ENCODE peak calls at places on chromosome 22, in nine cellular contexts. X, H, Y, J, T, S, D, M and W are unnamed samples.

GRCh38 chr22:27714076-27714475 is 87.5 kb downstream of the MN1 start:
- DNase-seq in X (no peak), H (no peak), Y (no peak), J (no peak), T (no peak), S (no peak), D (no peak), M (no peak), W (no peak)

GRCh38 chr22:22463855-22464540 is 44.5 kb downstream of the ZNF280B start:
- DNase-seq in X (peak), H (peak), Y (peak), J (peak), T (no peak), S (peak), D (peak), M (peak), W (peak)

GRCh38 chr22:32469799-32470212 is 4.8 kb upstream of the FBXO7 start:
- DNase-seq in X (no peak), H (peak), Y (peak), J (no peak), T (no peak), S (peak), D (no peak), M (peak), W (peak)

GRCh38 chr22:30404307-30404706 is 7.5 kb downstream of the SEC14L2 start:
- DNase-seq in X (no peak), H (no peak), Y (no peak), J (no peak), T (no peak), S (no peak), D (no peak), M (no peak), W (no peak)

GRCh38 chr22:39529487-39529851 is 3.1 kb downstream of the RPS19BP1 start:
- DNase-seq in X (no peak), H (no peak), Y (no peak), J (no peak), T (peak), S (no peak), D (no peak), M (no peak), W (no peak)

GRCh38 chr22:31853736-31854500 is 90.4 kb upstream of the YWHAH start:
- DNase-seq in X (no peak), H (no peak), Y (no peak), J (no peak), T (no peak), S (no peak), D (no peak), M (peak), W (no peak)

GRCh38 chr22:42887523-42888507 is 30.7 kb upstream of the ARFGAP3 start:
- DNase-seq in X (no peak), H (no peak), Y (no peak), J (no peak), T (no peak), S (no peak), D (no peak), M (no peak), W (no peak)

GRCh38 chr22:44353063-44353440 is 40.3 kb upstream of the SHISAL1 start:
- DNase-seq in X (no peak), H (no peak), Y (no peak), J (no peak), T (peak), S (no peak), D (no peak), M (no peak), W (no peak)

GRCh38 chr22:23137905-23138520 is 3.8 kb downstream of the RSPH14 start:
- DNase-seq in X (peak), H (no peak), Y (peak), J (no peak), T (no peak), S (no peak), D (peak), M (peak), W (no peak)

GRCh38 chr22:23705358-23705757 is 14.5 kb downstream of the RGL4 start:
- DNase-seq in X (no peak), H (no peak), Y (no peak), J (no peak), T (no peak), S (no peak), D (no peak), M (no peak), W (no peak)

GRCh38 chr22:31876156-31877035 is 67.9 kb upstream of the YWHAH start:
- DNase-seq in X (no peak), H (peak), Y (no peak), J (no peak), T (no peak), S (no peak), D (no peak), M (peak), W (peak)

GRCh38 chr22:45885171-45885840 is 91.7 kb downstream of the WNT7B start:
- DNase-seq in X (no peak), H (no peak), Y (no peak), J (no peak), T (peak), S (no peak), D (no peak), M (no peak), W (no peak)

GRCh38 chr22:43841742-43842141 is 20.6 kb downstream of the SULT4A1 start:
- DNase-seq in X (no peak), H (no peak), Y (no peak), J (no peak), T (no peak), S (no peak), D (no peak), M (no peak), W (no peak)

GRCh38 chr22:27879923-27880322 is 39.1 kb downstream of the PITPNB start:
- DNase-seq in X (peak), H (peak), Y (peak), J (no peak), T (no peak), S (peak), D (no peak), M (peak), W (no peak)

GRCh38 chr22:45934659-45935341 is 42.2 kb downstream of the WNT7B start:
- DNase-seq in X (no peak), H (peak), Y (peak), J (no peak), T (no peak), S (no peak), D (no peak), M (peak), W (peak)

GRCh38 chr22:35306350-35306967 is 6.8 kb downstream of the TOM1 start:
- DNase-seq in X (no peak), H (no peak), Y (peak), J (no peak), T (no peak), S (no peak), D (no peak), M (no peak), W (no peak)

GRCh38 chr22:28027453-28028448 is 108.7 kb upstream of the PITPNB start:
- DNase-seq in X (no peak), H (no peak), Y (no peak), J (peak), T (peak), S (peak), D (no peak), M (peak), W (no peak)

GRCh38 chr22:31082606-31083376 is 1.7 kb downstream of the SMTN start:
- DNase-seq in X (no peak), H (peak), Y (peak), J (peak), T (peak), S (peak), D (no peak), M (peak), W (no peak)

DNA sequence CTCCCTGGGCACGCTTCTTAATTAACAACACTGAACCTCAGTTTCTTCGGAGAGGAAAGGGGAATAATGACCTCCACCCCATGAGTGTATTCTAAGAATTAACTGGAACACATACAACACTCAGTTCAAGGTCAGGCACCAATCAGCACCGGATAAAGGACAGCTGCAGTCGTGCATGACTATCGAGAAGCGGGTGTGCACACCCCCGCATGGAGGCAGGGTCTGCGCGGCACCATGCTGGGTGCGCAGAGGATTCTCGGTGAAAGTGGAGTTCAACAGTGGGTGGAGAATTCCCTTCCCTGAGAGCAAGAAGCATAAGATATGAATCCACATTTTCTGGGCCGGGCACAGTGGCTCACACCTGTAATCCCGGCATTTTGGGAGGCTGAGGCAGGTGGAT is 31.1 kb upstream of the BAIAP2L2 start:
- DNase-seq in X (no peak), H (no peak), Y (no peak), J (no peak), T (no peak), S (peak), D (no peak), M (no peak), W (no peak)
- TF ChIP-seq CTCF in X (no peak), H (no peak), Y (no peak), J (no peak), T (no peak), S (no peak), D (no peak), M (no peak), W (no peak)

GRCh38 chr22:41365425-41365824 is 16.3 kb upstream of the TEF start:
- DNase-seq in X (no peak), H (no peak), Y (no peak), J (no peak), T (no peak), S (no peak), D (no peak), M (no peak), W (no peak)

GRCh38 chr22:41367039-41367679 is 14.6 kb upstream of the TEF start:
- DNase-seq in X (no peak), H (peak), Y (peak), J (peak), T (peak), S (peak), D (no peak), M (peak), W (peak)

GRCh38 chr22:41364955-41365354 is 16.8 kb upstream of the TEF start:
- DNase-seq in X (no peak), H (no peak), Y (no peak), J (no peak), T (no peak), S (no peak), D (no peak), M (no peak), W (no peak)

GRCh38 chr22:41367680-41368542 is 13.8 kb upstream of the TEF start:
- DNase-seq in X (no peak), H (peak), Y (peak), J (peak), T (no peak), S (no peak), D (no peak), M (peak), W (peak)

DNA sequence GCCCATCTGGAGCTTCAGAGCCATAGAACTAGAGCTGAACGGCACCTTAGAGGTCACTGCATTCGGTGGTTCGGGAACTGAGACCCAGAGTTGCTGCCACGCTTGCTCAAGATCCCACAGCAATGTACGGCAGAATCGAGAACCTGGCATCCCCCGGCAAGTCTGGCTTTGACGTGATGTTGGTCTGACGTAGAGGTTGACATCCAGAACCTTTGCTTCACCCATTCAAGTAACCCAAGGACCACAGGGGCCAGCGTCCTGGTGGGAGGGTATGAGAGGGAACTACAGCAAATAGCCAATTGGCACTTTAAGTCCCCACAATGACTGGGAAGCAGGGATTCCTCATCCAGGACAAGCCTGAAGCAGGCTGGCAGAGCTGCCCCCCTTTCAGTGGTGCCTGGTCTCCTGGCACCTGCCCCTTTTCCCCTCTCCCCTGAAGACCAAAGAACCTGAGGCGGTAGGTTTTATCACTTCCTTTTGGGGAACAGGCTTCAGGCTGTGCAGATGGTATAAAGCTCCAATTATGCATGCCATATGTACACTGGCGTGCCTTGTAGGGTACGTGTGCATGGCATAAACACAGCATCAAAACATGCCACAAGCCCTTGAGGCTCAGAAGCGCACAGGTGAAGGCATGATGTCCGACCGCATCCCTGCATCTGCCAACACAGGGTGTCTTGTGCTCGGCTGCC is 15.3 kb upstream of the TEF start:
- DNase-seq in X (no peak), H (no peak), Y (no peak), J (no peak), T (no peak), S (no peak), D (no peak), M (peak), W (no peak)
- H3K4me3 ChIP-seq in X (no peak), H (peak), Y (no peak), J (no peak), T (peak), S (no peak), D (no peak), M (peak), W (no peak)

DNA sequence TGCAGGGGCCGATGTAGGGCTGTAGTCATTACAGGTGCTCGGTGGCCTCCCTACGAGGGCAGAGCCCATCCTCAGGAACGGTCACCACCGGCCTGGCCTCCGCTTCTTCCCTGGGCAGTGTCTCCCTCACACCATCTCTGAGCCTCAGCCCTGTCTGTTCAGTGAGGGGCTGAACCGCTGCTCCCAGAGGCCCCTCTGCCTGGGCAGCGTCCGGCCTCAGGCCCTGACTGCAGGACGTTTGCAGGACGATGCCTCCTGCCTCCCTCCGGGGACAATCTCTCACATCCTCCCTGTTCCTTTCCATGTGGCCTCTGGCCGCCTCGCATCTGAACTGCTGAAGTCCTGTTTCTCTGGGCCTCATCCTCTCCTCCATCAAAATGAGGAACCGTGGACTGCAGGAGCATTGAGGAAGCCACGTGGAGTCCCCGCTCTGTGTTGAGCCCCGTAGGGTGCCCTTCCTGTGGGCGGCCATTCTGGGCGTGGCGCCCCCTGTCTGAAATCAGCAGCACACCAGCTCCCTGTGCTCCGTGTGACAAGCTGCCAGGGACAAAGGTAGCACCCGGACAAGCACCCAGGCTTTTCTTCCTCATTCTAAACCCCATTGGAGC is 933.5 kb downstream of the BRD1 start:
- DNase-seq in X (no peak), H (no peak), Y (no peak), J (no peak), T (peak), S (peak), D (no peak), M (no peak), W (no peak)
- TF ChIP-seq CTCF in X (peak), H (no peak), Y (no peak), J (no peak), T (no peak), S (peak), D (no peak), M (no peak), W (no peak)

GRCh38 chr22:50119768-50120251 is 30.0 kb downstream of the MOV10L1 start:
- DNase-seq in X (no peak), H (peak), Y (peak), J (no peak), T (no peak), S (no peak), D (no peak), M (peak), W (no peak)

GRCh38 chr22:50119169-50119767 is 29.5 kb downstream of the MOV10L1 start:
- DNase-seq in X (no peak), H (no peak), Y (no peak), J (no peak), T (no peak), S (no peak), D (no peak), M (no peak), W (no peak)

GRCh38 chr22:50117168-50117762 is 27.5 kb downstream of the MOV10L1 start:
- DNase-seq in X (no peak), H (no peak), Y (no peak), J (no peak), T (no peak), S (peak), D (no peak), M (no peak), W (no peak)

GRCh38 chr22:50118129-50118528 is 28.3 kb downstream of the MOV10L1 start:
- DNase-seq in X (no peak), H (no peak), Y (peak), J (no peak), T (no peak), S (no peak), D (no peak), M (no peak), W (no peak)

GRCh38 chr22:50118557-50119168 is 28.9 kb downstream of the MOV10L1 start:
- DNase-seq in X (no peak), H (peak), Y (peak), J (no peak), T (no peak), S (peak), D (no peak), M (peak), W (peak)
- H3K4me3 ChIP-seq in X (no peak), H (no peak), Y (no peak), J (no peak), T (no peak), S (no peak), D (no peak), M (no peak), W (no peak)

GRCh38 chr22:19178659-19179471 is at the start of gene SLC25A1:
- DNase-seq in X (peak), H (peak), Y (peak), J (peak), T (peak), S (peak), D (peak), M (peak), W (peak)

GRCh38 chr22:19179472-19180048 is 1.0 kb upstream of the SLC25A1 start:
- DNase-seq in X (peak), H (peak), Y (peak), J (peak), T (peak), S (peak), D (peak), M (peak), W (peak)

GRCh38 chr22:19177164-19178064 is 1.1 kb downstream of the SLC25A1 start:
- DNase-seq in X (no peak), H (no peak), Y (no peak), J (no peak), T (peak), S (peak), D (no peak), M (peak), W (no peak)

GRCh38 chr22:19176732-19177131 is 1.8 kb downstream of the SLC25A1 start:
- DNase-seq in X (no peak), H (no peak), Y (no peak), J (no peak), T (no peak), S (peak), D (no peak), M (peak), W (no peak)

DNA sequence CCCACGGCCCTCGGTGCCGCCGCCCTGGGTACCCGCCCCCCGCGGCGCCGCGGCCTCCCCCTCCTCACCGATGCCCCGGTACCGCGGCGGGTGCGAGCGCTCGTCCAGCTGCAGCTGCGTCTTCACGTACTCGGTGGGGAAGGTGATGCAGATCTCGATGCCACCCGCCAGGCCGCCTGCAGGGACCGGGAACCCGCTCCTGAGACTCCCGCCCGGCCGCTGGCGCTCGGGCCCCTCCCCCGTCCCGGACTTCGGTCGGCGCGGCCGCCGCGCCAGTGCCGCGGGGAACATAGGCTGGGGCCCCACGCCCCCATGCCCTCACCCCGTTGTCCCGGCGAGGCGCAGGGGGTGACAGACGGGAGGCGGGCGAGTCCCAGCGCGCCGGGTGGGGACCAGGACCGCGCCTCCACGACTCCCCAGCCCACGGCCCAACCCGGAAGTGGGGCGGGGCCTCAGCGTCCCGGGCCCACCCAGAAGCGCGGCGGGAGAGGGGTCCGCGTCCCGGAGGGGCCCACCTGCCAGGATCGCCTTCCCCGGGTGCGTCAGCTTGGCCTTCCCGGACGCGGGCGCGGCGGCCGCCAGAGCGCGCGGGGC is 374 bp downstream of the SLC25A1 start:
- DNase-seq in X (peak), H (no peak), Y (peak), J (no peak), T (peak), S (no peak), D (peak), M (peak), W (no peak)
- TF ChIP-seq CTCF in X (no peak), H (no peak), Y (no peak), J (no peak), T (no peak), S (no peak), D (no peak), M (no peak), W (no peak)

DNA sequence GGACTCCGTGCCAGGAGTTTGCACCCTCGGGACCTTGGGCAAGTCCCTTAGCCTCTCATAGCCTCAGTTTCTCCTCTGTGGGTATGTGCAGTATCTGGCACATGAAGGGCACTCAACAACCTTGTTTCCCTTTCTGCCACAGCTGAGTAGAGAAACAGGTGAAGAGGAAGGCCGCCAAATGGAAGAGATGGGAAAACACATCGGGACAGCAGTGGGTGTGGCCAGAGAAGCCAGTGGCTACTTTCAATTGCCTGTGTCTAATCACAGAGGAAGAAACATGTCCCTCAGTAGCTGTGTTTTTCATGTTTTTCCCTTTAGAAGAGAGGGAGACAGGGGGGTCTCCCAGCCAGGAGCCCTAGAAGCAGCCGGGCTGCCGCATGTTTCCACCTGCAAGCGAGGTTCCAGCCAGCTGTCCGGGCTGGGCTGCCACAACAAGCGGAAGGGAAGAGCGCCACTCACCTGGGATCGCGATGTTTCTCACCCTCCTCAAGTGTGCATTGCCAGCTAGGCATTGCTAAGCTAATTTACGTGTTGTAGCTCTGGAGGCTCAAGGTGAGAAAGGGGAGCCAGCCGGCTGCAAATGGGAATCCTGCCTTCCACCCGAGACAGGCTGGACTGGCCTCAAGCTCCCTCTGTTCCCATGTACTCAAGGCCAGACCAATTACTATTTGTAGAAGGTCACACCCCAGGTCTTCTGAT is 16.7 kb downstream of the ASPHD2 start:
- DNase-seq in X (no peak), H (no peak), Y (no peak), J (peak), T (no peak), S (no peak), D (no peak), M (no peak), W (no peak)
- H3K4me3 ChIP-seq in X (no peak), H (no peak), Y (no peak), J (no peak), T (no peak), S (no peak), D (no peak), M (no peak), W (no peak)